ENCODE peak calls at places on chromosomes 3 and 15, in four cellular contexts. A is PC-9, X is mammary epithelial cell, S is MM.1S. B is an unnamed sample.

GRCh38 chr3:17810759-17811158 is 68.3 kb upstream of the TBC1D5 start:
- DNase-seq in X (peak; percentile 33), S (no peak), A (no peak), B (no peak)

GRCh38 chr15:32855942-32856341 is 138.1 kb downstream of the GREM1 start:
- DNase-seq in X (peak; percentile 92), S (no peak), A (peak; percentile 57), B (no peak)

GRCh38 chr15:92531406-92531805 is 124.2 kb downstream of the FAM174B start:
- DNase-seq in S (no peak), A (no peak), X (no peak), B (no peak)

GRCh38 chr3:160008979-160009378 is 20.3 kb downstream of the IL12A start:
- DNase-seq in A (no peak), X (no peak), S (no peak), B (no peak)

GRCh38 chr15:66042624-66043023 is 173.3 kb downstream of the RAB11A start:
- DNase-seq in S (no peak), X (peak; percentile 45), A (peak; percentile 58), B (no peak)

GRCh38 chr3:42762046-42762724 is 10.9 kb downstream of the CCDC13 start:
- DNase-seq in S (no peak), A (no peak), X (no peak), B (no peak)

GRCh38 chr15:40859206-40859851 is 14.7 kb downstream of the RHOV start:
- DNase-seq in A (peak; percentile 80), S (peak; percentile 79), X (peak; percentile 76), B (peak; percentile 79)

GRCh38 chr3:183774631-183775030 is 50.7 kb downstream of the MAP6D1 start:
- DNase-seq in S (no peak), A (no peak), X (no peak), B (no peak)

GRCh38 chr3:113438224-113438623 is 3.1 kb downstream of the CFAP44 start:
- DNase-seq in X (no peak), S (no peak), A (no peak), B (no peak)

GRCh38 chr15:90610220-90610619 is 80.5 kb downstream of the CRTC3 start:
- DNase-seq in X (no peak), S (no peak), A (no peak), B (no peak)

GRCh38 chr3:57927916-57928315 is 80.3 kb upstream of the FLNB start:
- DNase-seq in X (no peak), S (no peak), A (no peak), B (no peak)

GRCh38 chr3:192408721-192409151 is 318.6 kb downstream of the FGF12 start:
- DNase-seq in A (no peak), X (peak; percentile 2), S (peak; percentile 13), B (no peak)

GRCh38 chr3:119700269-119700919 is 2.4 kb upstream of the CFAP91 start:
- DNase-seq in X (peak; percentile 58), A (no peak), S (peak; percentile 76), B (no peak)
- H2AFZ ChIP-seq in X (peak overlapping the region; percentile 43), A (no peak overlapping the region), S (peak overlapping the region; percentile 72), B (peak overlapping the region; percentile 69)

DNA sequence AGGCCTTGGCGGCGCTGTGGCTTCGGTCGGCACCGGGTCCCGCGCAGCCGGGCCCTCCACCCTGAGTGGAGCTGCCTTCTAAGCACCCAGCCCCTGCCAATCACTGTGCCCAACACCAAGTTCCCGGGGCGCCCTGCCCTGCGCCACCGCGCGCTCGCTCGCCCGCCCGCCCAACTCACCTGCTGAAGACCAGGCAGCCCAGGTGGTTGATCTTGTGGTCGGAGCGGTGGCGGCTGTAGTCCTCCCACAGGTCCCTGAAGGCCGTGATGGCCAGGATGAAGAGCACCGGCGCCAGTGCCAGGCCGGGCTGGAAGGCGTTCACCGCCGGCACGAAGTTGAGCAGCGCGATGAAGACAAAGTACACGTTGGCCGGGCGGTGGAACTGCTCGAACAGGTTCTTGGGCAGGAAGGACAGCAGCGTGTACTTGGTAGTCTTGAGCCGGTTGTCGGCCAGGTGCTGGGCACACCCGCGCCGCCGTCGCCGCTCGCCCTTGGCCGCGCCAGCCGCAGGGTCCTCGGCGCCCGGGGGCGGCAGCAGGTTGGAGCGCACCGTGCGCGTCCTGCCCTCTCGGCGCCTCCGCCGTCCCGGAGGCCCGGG is 559 bp downstream of the ATP10A start:
- DNase-seq in X (peak; percentile 9), A (no peak), S (no peak), B (no peak)
- TF ChIP-seq EZH2 in X (no peak), A (no peak), S (no peak), B (no peak)

DNA sequence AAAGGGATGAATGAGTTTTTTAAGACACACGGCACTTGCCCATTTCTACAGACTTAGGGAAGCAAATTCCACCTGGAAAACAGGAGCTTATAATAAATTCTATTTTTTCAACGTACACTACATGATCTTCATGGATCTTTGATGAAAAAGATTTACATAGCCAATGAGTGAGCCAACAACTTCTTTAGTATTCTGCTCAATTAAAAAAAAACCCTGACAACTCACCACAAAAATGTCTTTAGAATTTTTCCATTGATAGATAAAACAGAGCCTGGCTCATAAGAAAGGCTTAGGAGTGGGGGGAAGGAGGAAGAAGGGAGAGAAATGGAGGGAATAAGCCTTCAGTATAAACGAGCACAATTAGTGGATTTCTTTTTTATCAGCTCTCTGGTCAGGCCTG is 126.7 kb downstream of the ATP10A start:
- DNase-seq in X (no peak), A (no peak), S (no peak), B (no peak)
- H2AFZ ChIP-seq in X (no peak overlapping the region), A (no peak overlapping the region), S (no peak overlapping the region), B (no peak overlapping the region)

GRCh38 chr3:59796486-59796885 is 746.7 kb upstream of the CFAP20DC start:
- DNase-seq in A (no peak), X (no peak), S (no peak), B (no peak)

GRCh38 chr3:59802045-59802444 is 752.2 kb upstream of the CFAP20DC start:
- DNase-seq in X (no peak), A (no peak), S (no peak), B (no peak)

GRCh38 chr3:59797533-59797932 is 747.7 kb upstream of the CFAP20DC start:
- DNase-seq in S (no peak), A (no peak), X (no peak), B (no peak)

GRCh38 chr3:59803269-59803668 is 753.4 kb upstream of the CFAP20DC start:
- DNase-seq in X (no peak), S (no peak), A (no peak), B (no peak)

DNA sequence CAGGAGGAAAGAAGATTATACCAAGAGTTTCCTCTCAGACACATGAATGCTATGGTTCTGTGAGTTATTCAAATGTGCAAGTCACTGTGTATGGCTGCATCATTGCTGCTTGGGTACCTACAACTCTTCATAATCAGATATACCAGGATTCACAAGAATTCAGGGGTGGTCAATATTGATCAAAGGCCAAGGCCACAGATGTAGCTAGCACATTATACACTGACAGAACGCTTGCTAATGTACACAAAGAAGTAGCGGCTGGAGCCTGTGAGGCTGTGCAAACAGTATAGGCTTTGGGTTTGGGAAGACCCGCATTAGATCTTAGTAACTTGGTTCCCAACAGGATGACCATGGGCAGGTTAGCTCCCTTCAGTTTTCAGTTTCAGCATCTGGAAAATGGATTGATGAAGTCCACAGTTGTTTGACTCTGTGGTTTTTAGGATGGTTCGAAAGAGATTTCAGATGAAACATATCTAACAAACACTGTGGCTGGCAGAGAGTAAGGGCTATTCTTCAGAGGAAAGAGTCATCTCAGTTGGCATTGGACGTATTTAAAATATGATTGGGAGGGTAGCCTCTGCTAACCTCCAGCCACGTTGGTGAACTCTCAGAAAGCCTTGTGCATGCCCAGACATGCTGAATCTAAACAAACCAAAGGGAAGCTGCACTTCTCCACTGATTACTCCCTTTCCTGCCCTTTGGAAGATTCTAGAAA is 748.7 kb upstream of the CFAP20DC start:
- DNase-seq in S (no peak), A (no peak), X (peak; percentile 42), B (no peak)
- TF ChIP-seq EZH2 in S (no peak), A (no peak), X (no peak), B (no peak)

DNA sequence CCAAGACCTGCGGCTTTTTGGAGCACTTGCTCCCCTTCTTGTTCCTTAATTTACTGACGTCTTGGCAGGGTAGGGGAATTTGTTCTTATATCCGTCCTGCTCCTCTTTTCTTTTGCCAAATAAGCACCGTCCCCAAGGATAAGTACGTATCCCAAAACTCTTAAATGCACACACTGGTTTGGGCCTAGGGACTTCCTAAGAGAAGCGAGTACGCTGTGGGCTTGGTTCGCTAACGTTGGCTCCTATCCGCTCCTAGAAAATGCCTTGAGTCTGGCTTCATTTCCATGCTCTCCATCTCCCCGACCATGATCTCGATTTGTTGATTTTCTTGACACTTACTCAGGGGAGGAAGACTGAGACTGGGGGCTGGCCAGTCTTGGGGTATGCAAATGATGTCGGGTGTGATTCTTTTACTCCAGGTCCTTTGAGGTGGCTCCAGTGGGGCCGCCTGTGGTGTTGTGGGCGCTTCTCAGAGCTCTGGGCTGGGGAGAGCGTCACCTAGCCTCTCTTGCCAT is 1.3 kb downstream of the MYRIP start:
- DNase-seq in X (no peak), A (no peak), S (no peak), B (no peak)
- H2AFZ ChIP-seq in X (no peak overlapping the region), A (no peak overlapping the region), S (no peak overlapping the region), B (no peak overlapping the region)

GRCh38 chr3:121834734-121835709 is at the start of the genes EAF2 and IQCB1:
- DNase-seq in X (peak; percentile 95), A (peak; percentile 96), S (peak; percentile 97), B (peak; percentile 96)
- TF ChIP-seq EZH2 in X (no peak), A (no peak), S (no peak), B (no peak)

GRCh38 chr3:115232167-115232566 is 85.1 kb upstream of the ZBTB20 start:
- DNase-seq in S (no peak), A (no peak), X (no peak), B (no peak)
- H2AFZ ChIP-seq in S (no peak overlapping the region), A (peak overlapping the region; percentile 49), X (no peak overlapping the region), B (no peak overlapping the region)

GRCh38 chr15:42202653-42203052 is 5.5 kb downstream of the VPS39 start:
- DNase-seq in S (no peak), X (no peak), A (no peak), B (no peak)

GRCh38 chr15:42203891-42204290 is 4.2 kb downstream of the VPS39 start:
- DNase-seq in S (no peak), X (no peak), A (no peak), B (no peak)

GRCh38 chr15:42210703-42211102 is 2.6 kb upstream of the VPS39 start:
- DNase-seq in X (no peak), S (no peak), A (no peak), B (no peak)

GRCh38 chr15:42213481-42213880 is 5.4 kb upstream of the VPS39 start:
- DNase-seq in S (no peak), A (no peak), X (no peak), B (no peak)

DNA sequence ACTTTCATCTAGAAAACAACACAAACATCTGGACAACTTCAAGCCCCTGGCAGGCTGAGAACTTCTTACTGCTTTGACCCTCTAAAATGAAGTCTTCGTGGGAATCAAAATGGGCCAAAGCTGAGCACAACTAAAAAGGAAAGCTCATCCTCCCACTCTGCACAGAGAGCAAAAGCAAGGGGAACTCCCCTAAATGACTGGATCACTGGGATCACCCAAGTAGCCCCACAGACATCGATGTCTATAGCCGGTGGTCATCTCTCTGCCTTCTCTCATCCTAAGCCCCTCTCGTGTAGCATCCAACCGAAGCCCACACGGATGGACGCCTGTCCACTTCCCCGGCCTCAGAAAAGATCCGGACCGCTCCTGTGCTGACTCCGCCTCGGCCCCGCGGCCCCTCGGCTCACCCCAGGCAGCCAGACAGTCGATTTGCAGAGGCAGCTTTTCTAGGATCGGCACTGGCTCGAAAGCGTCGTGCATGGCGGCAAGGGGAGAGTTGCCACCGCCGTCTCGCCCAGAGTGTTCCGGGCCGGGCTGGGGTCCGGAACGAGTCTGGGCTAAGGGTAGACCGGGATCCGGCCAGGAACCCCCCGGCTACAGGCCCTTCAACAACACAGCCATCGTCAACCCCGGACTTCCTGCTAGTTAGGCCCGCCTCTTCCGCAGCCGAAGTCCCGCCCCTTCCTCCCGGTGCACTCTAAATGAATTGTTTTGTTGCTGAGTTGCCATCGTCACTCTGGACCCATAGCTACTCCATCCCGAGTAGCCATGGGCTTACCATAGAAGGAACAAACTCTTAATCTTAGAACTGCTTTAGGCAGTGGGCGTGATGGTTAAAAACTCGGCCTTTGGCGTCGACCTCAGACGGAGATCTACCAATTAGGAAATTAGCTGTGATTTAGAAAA is at the start of gene VPS39:
- DNase-seq in X (peak; percentile 78), A (peak; percentile 73), S (peak; percentile 86), B (peak; percentile 85)
- TF ChIP-seq EZH2 in X (no peak), A (no peak), S (no peak), B (no peak)